ENCODE peak calls at places on chromosomes 4 and X, in seven cellular contexts. L is activated CD8-positive, alpha-beta T cell treated with anti-CD3 and anti-CD28 coated beads for 36 hours; V is activated naive CD4-positive, alpha-beta T cell treated with anti-CD3 and anti-CD28 coated beads for 36 hours; H is ovary; B is fibroblast of lung; A is heart right ventricle; G is stimulated activated CD8-positive, alpha-beta memory T cell treated with anti-CD3 and anti-CD28 coated beads, Interleukin-4, amount 100 ng/mL, for 24 hours. W is an unnamed sample.

GRCh38 chrX:108264376-108264775 is 172.8 kb downstream of the ATG4A start:
- DNase-seq in L (no peak), V (no peak), H (no peak), B (no peak), A (no peak), G (no peak), W (no peak)

GRCh38 chrX:29435396-29435795 is 780.0 kb upstream of the MAGEB2 start:
- DNase-seq in L (no peak), V (no peak), H (no peak), B (peak), A (no peak), G (no peak), W (no peak)

GRCh38 chr4:1249731-1250526 is 999 bp upstream of the CTBP1 start:
- DNase-seq in L (peak), V (peak), H (peak), B (peak), A (peak), G (peak), W (peak)

GRCh38 chr4:3290889-3291321 is 1.9 kb upstream of the RGS12 start:
- DNase-seq in L (no peak), V (no peak), H (no peak), B (no peak), A (no peak), G (no peak), W (no peak)

GRCh38 chr4:6191448-6192130 is 8.8 kb downstream of the JAKMIP1 start:
- DNase-seq in L (no peak), V (no peak), H (no peak), B (no peak), A (no peak), G (no peak), W (no peak)

GRCh38 chrX:77900688-77901087 is 1.4 kb downstream of the COX7B start:
- DNase-seq in L (no peak), V (no peak), H (no peak), B (no peak), A (no peak), G (no peak), W (no peak)

GRCh38 chr4:157115613-157116340 is 39.8 kb downstream of the GLRB start:
- DNase-seq in L (no peak), V (no peak), H (no peak), B (peak), A (no peak), G (no peak), W (no peak)

GRCh38 chrX:23304881-23305280 is 29.8 kb upstream of the PTCHD1 start:
- DNase-seq in L (no peak), V (no peak), H (no peak), B (no peak), A (no peak), G (no peak), W (no peak)

GRCh38 chr4:155433636-155434360 is 57.0 kb upstream of the MAP9 start:
- DNase-seq in L (no peak), V (no peak), H (no peak), B (peak), A (no peak), G (no peak), W (no peak)

GRCh38 chr4:156194896-156195295 is 241.2 kb upstream of the CTSO start:
- DNase-seq in L (no peak), V (no peak), H (no peak), B (no peak), A (no peak), G (no peak), W (no peak)

GRCh38 chr4:119040711-119041185 is 94.9 kb upstream of the MYOZ2 start:
- DNase-seq in L (no peak), V (no peak), H (no peak), B (peak), A (no peak), G (no peak), W (no peak)

GRCh38 chrX:155767101-155767878 is 113.9 kb upstream of the VAMP7 start:
- DNase-seq in L (peak), V (peak), H (peak), B (peak), A (peak), G (peak), W (no peak)

GRCh38 chr4:37978509-37978908 is 18.3 kb downstream of the PTTG2 start:
- DNase-seq in L (no peak), V (no peak), H (no peak), B (peak), A (no peak), G (no peak), W (no peak)

GRCh38 chrX:44082829-44083228 is 109.6 kb upstream of the NDP start:
- DNase-seq in L (no peak), V (no peak), H (no peak), B (peak), A (no peak), G (no peak), W (no peak)

GRCh38 chrX:29299689-29300088 is 712.4 kb downstream of the IL1RAPL1 start:
- DNase-seq in L (no peak), V (no peak), H (no peak), B (peak), A (no peak), G (no peak), W (no peak)

GRCh38 chrX:34654939-34655338 is 2.1 kb downstream of the TMEM47 start:
- DNase-seq in L (no peak), V (no peak), H (no peak), B (peak), A (no peak), G (no peak), W (no peak)

GRCh38 chrX:41946230-41946629 is 22.9 kb upstream of the CASK start:
- DNase-seq in L (no peak), V (no peak), H (no peak), B (no peak), A (no peak), G (no peak), W (no peak)

GRCh38 chr4:5957091-5957490 is 61.1 kb downstream of the C4orf50 start:
- DNase-seq in L (no peak), V (no peak), H (no peak), B (no peak), A (no peak), G (no peak), W (no peak)

GRCh38 chr4:163344147-163345050 is 707 bp downstream of the NPY5R start:
- DNase-seq in L (no peak), V (no peak), H (no peak), B (peak), A (peak), G (no peak), W (no peak)

GRCh38 chr4:177308842-177309524 is 691 bp upstream of the NEIL3 start:
- DNase-seq in L (peak), V (peak), H (no peak), B (no peak), A (no peak), G (no peak), W (no peak)

GRCh38 chrX:46953597-46953996 is 41.4 kb downstream of the JADE3 start:
- DNase-seq in L (no peak), V (no peak), H (no peak), B (no peak), A (no peak), G (no peak), W (no peak)

W was measured in naive B cell.